ENCODE peak calls at places on chromosome 15, in ten cellular contexts. One of them, this sample, is unnamed.
A peak's percentile ranks its signal among the peaks of the same experiment; 100 is the strongest.

GRCh38 chr15:77964193-77964592 is 113.3 kb downstream of the TBC1D2B start:
- DNase-seq in A673: no peak
- DNase-seq in AG04450: no peak
- DNase-seq in H1: no peak
- DNase-seq in astrocyte: no peak
- DNase-seq in esophagus squamous epithelium: no peak
- DNase-seq in colonic mucosa: no peak
- DNase-seq in A549: no peak
- DNase-seq in GM23248: no peak
- DNase-seq in tibial nerve: no peak
- DNase-seq in this sample: no peak

GRCh38 chr15:100350434-100351226 is 8.9 kb upstream of the ADAMTS17 start:
- DNase-seq in colonic mucosa: peak; percentile 67
- DNase-seq in AG04450: no peak
- DNase-seq in H1: no peak
- DNase-seq in esophagus squamous epithelium: no peak
- DNase-seq in GM23248: peak; percentile 80
- DNase-seq in astrocyte: peak; percentile 26
- DNase-seq in tibial nerve: no peak
- DNase-seq in A549: peak; percentile 90
- DNase-seq in A673: peak; percentile 4
- DNase-seq in this sample: no peak

GRCh38 chr15:25508369-25509002 is 69.7 kb upstream of the UBE3A start:
- DNase-seq in AG04450: peak; percentile 7
- DNase-seq in H1: no peak
- DNase-seq in tibial nerve: no peak
- DNase-seq in colonic mucosa: no peak
- DNase-seq in A549: peak; percentile 29
- DNase-seq in GM23248: peak; percentile 72
- DNase-seq in esophagus squamous epithelium: no peak
- DNase-seq in astrocyte: peak; percentile 24
- DNase-seq in A673: peak; percentile 27
- DNase-seq in this sample: no peak

GRCh38 chr15:51130344-51130743 is 35.6 kb upstream of the TNFAIP8L3 start:
- DNase-seq in A549: no peak
- DNase-seq in tibial nerve: no peak
- DNase-seq in esophagus squamous epithelium: no peak
- DNase-seq in colonic mucosa: no peak
- DNase-seq in GM23248: no peak
- DNase-seq in AG04450: no peak
- DNase-seq in astrocyte: no peak
- DNase-seq in A673: no peak
- DNase-seq in H1: no peak
- DNase-seq in this sample: no peak

GRCh38 chr15:35690698-35691116 is 144.7 kb upstream of the DPH6 start:
- DNase-seq in H1: no peak
- DNase-seq in colonic mucosa: no peak
- DNase-seq in esophagus squamous epithelium: no peak
- DNase-seq in GM23248: peak; percentile 60
- DNase-seq in astrocyte: peak; percentile 94
- DNase-seq in A673: no peak
- DNase-seq in A549: no peak
- DNase-seq in AG04450: no peak
- DNase-seq in tibial nerve: no peak
- DNase-seq in this sample: no peak

GRCh38 chr15:64701482-64701881 is 73.9 kb downstream of the RBPMS2 start:
- DNase-seq in esophagus squamous epithelium: no peak
- DNase-seq in GM23248: no peak
- DNase-seq in tibial nerve: no peak
- DNase-seq in AG04450: no peak
- DNase-seq in astrocyte: no peak
- DNase-seq in H1: no peak
- DNase-seq in A549: no peak
- DNase-seq in A673: no peak
- DNase-seq in colonic mucosa: no peak
- DNase-seq in this sample: no peak

GRCh38 chr15:39191871-39192281 is 389.0 kb upstream of the THBS1 start:
- DNase-seq in AG04450: no peak
- DNase-seq in tibial nerve: no peak
- DNase-seq in A673: no peak
- DNase-seq in colonic mucosa: no peak
- DNase-seq in H1: no peak
- DNase-seq in A549: peak; percentile 16
- DNase-seq in astrocyte: peak; percentile 69
- DNase-seq in esophagus squamous epithelium: no peak
- DNase-seq in GM23248: peak; percentile 66
- DNase-seq in this sample: no peak

GRCh38 chr15:89307791-89308190 is 26.8 kb downstream of the POLG start:
- DNase-seq in esophagus squamous epithelium: no peak
- DNase-seq in H1: no peak
- DNase-seq in AG04450: peak; percentile 33
- DNase-seq in astrocyte: peak; percentile 58
- DNase-seq in GM23248: peak; percentile 77
- DNase-seq in colonic mucosa: no peak
- DNase-seq in tibial nerve: no peak
- DNase-seq in A549: no peak
- DNase-seq in A673: no peak
- DNase-seq in this sample: no peak

GRCh38 chr15:34327906-34328305 is 9.7 kb downstream of the SLC12A6 start:
- DNase-seq in tibial nerve: no peak
- DNase-seq in AG04450: no peak
- DNase-seq in H1: no peak
- DNase-seq in GM23248: no peak
- DNase-seq in esophagus squamous epithelium: no peak
- DNase-seq in A673: no peak
- DNase-seq in colonic mucosa: no peak
- DNase-seq in astrocyte: no peak
- DNase-seq in A549: no peak
- DNase-seq in this sample: no peak

GRCh38 chr15:76199106-76200082 is 111.9 kb downstream of the ETFA start:
- DNase-seq in H1: no peak
- DNase-seq in astrocyte: peak; percentile 83
- DNase-seq in A673: no peak
- DNase-seq in GM23248: peak; percentile 92
- DNase-seq in esophagus squamous epithelium: no peak
- DNase-seq in tibial nerve: no peak
- DNase-seq in A549: no peak
- DNase-seq in AG04450: peak; percentile 33
- DNase-seq in colonic mucosa: no peak
- DNase-seq in this sample: no peak

GRCh38 chr15:60001642-60002527 is 2.2 kb upstream of the FOXB1 start:
- DNase-seq in tibial nerve: no peak
- DNase-seq in AG04450: no peak
- DNase-seq in esophagus squamous epithelium: no peak
- DNase-seq in A673: no peak
- DNase-seq in astrocyte: no peak
- DNase-seq in H1: no peak
- DNase-seq in GM23248: no peak
- DNase-seq in A549: no peak
- DNase-seq in colonic mucosa: no peak
- DNase-seq in this sample: no peak

GRCh38 chr15:59999558-60000112 is 4.5 kb upstream of the FOXB1 start:
- DNase-seq in esophagus squamous epithelium: no peak
- DNase-seq in astrocyte: no peak
- DNase-seq in AG04450: no peak
- DNase-seq in H1: no peak
- DNase-seq in A549: no peak
- DNase-seq in GM23248: no peak
- DNase-seq in A673: no peak
- DNase-seq in colonic mucosa: no peak
- DNase-seq in tibial nerve: no peak
- DNase-seq in this sample: no peak

GRCh38 chr15:60002528-60003218 is 1.4 kb upstream of the FOXB1 start:
- DNase-seq in esophagus squamous epithelium: no peak
- DNase-seq in astrocyte: no peak
- DNase-seq in GM23248: no peak
- DNase-seq in tibial nerve: no peak
- DNase-seq in H1: no peak
- DNase-seq in A549: no peak
- DNase-seq in colonic mucosa: no peak
- DNase-seq in A673: no peak
- DNase-seq in AG04450: no peak
- DNase-seq in this sample: no peak

GRCh38 chr15:60000113-60000823 is 3.8 kb upstream of the FOXB1 start:
- DNase-seq in tibial nerve: no peak
- DNase-seq in H1: no peak
- DNase-seq in AG04450: no peak
- DNase-seq in A549: no peak
- DNase-seq in GM23248: no peak
- DNase-seq in colonic mucosa: no peak
- DNase-seq in A673: no peak
- DNase-seq in esophagus squamous epithelium: no peak
- DNase-seq in astrocyte: no peak
- DNase-seq in this sample: no peak

DNA sequence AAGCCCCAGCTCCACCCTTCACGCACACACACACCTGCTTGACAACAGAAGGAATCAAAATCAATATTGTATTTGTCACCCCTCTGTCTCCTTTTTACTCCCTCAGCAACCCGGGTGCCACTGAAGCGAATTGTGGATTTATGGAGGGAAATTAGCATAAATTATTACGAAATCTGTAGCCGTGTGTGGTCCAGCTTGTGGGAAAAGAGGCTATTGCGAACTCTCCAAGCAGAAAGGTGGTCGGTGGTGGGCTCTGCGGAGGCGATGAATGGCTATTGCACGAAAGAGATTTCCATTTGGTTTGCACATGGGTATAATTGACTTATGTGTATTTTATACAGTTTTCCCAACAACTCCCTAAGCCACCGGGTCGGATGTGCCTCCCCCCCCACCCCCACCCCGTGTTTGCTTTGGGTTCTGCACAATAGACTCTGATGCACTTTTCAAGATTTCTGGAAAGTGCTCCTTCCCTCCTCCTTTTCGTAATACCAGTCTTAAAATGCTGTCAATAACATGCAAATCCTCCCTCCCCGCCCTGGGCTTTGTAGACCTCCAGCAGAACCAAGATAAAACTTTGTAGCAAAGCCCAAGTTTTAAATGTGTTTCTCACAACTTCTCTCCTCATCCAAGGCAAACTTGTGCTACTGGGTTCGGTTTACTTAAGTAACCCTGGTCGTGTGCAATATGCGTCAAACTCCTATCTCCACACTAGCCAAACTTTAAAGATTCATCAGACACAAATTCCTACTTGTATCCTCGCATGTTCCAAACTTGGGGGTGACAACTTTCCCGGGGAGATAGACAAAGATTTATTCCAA is 3.1 kb upstream of the FOXB1 start:
- DNase-seq in A549: no peak
- DNase-seq in esophagus squamous epithelium: no peak
- DNase-seq in tibial nerve: no peak
- DNase-seq in AG04450: no peak
- DNase-seq in H1: no peak
- DNase-seq in A673: no peak
- DNase-seq in colonic mucosa: no peak
- DNase-seq in GM23248: no peak
- DNase-seq in astrocyte: no peak
- DNase-seq in this sample: no peak
- H3K27ac ChIP-seq in A549: no peak overlapping the region
- H3K27ac ChIP-seq in esophagus squamous epithelium: no peak overlapping the region
- H3K27ac ChIP-seq in tibial nerve: no peak overlapping the region
- H3K27ac ChIP-seq in AG04450: no peak overlapping the region
- H3K27ac ChIP-seq in H1: no peak overlapping the region
- H3K27ac ChIP-seq in A673: no peak overlapping the region
- H3K27ac ChIP-seq in colonic mucosa: no peak overlapping the region
- H3K27ac ChIP-seq in GM23248: no peak overlapping the region
- H3K27ac ChIP-seq in astrocyte: no peak overlapping the region
- H3K27ac ChIP-seq in this sample: no peak overlapping the region

GRCh38 chr15:60119101-60119500 is 115.0 kb downstream of the FOXB1 start:
- DNase-seq in A673: no peak
- DNase-seq in A549: no peak
- DNase-seq in astrocyte: no peak
- DNase-seq in tibial nerve: no peak
- DNase-seq in GM23248: no peak
- DNase-seq in colonic mucosa: no peak
- DNase-seq in H1: no peak
- DNase-seq in AG04450: no peak
- DNase-seq in esophagus squamous epithelium: no peak
- DNase-seq in this sample: no peak
- H3K4me3 ChIP-seq in A673: no peak overlapping the region
- H3K4me3 ChIP-seq in A549: no peak overlapping the region
- H3K4me3 ChIP-seq in astrocyte: no peak overlapping the region
- H3K4me3 ChIP-seq in tibial nerve: no peak overlapping the region
- H3K4me3 ChIP-seq in GM23248: no peak overlapping the region
- H3K4me3 ChIP-seq in colonic mucosa: no peak overlapping the region
- H3K4me3 ChIP-seq in H1: peak overlapping the region; percentile 17
- H3K4me3 ChIP-seq in AG04450: no peak overlapping the region
- H3K4me3 ChIP-seq in esophagus squamous epithelium: no peak overlapping the region
- H3K4me3 ChIP-seq in this sample: no peak overlapping the region

GRCh38 chr15:32834156-32834555 is 116.4 kb downstream of the GREM1 start:
- DNase-seq in A673: no peak
- DNase-seq in GM23248: no peak
- DNase-seq in H1: no peak
- DNase-seq in colonic mucosa: no peak
- DNase-seq in astrocyte: no peak
- DNase-seq in A549: no peak
- DNase-seq in esophagus squamous epithelium: no peak
- DNase-seq in AG04450: no peak
- DNase-seq in tibial nerve: no peak
- DNase-seq in this sample: no peak

GRCh38 chr15:32838338-32838737 is 120.5 kb downstream of the GREM1 start:
- DNase-seq in A673: no peak
- DNase-seq in tibial nerve: no peak
- DNase-seq in AG04450: no peak
- DNase-seq in A549: no peak
- DNase-seq in esophagus squamous epithelium: no peak
- DNase-seq in H1: no peak
- DNase-seq in GM23248: peak; percentile 42
- DNase-seq in colonic mucosa: no peak
- DNase-seq in astrocyte: no peak
- DNase-seq in this sample: no peak

GRCh38 chr15:32838820-32839219 is 121.0 kb downstream of the GREM1 start:
- DNase-seq in AG04450: peak; percentile 59
- DNase-seq in A673: no peak
- DNase-seq in GM23248: peak; percentile 97
- DNase-seq in astrocyte: peak; percentile 77
- DNase-seq in esophagus squamous epithelium: no peak
- DNase-seq in A549: peak; percentile 81
- DNase-seq in H1: no peak
- DNase-seq in tibial nerve: no peak
- DNase-seq in colonic mucosa: peak; percentile 47
- DNase-seq in this sample: no peak

GRCh38 chr15:32840481-32841245 is 122.9 kb downstream of the GREM1 start:
- DNase-seq in AG04450: no peak
- DNase-seq in A673: no peak
- DNase-seq in astrocyte: peak; percentile 79
- DNase-seq in H1: no peak
- DNase-seq in A549: no peak
- DNase-seq in tibial nerve: no peak
- DNase-seq in esophagus squamous epithelium: no peak
- DNase-seq in GM23248: peak; percentile 63
- DNase-seq in colonic mucosa: no peak
- DNase-seq in this sample: no peak

GRCh38 chr15:32837935-32838334 is 120.1 kb downstream of the GREM1 start:
- DNase-seq in astrocyte: no peak
- DNase-seq in colonic mucosa: no peak
- DNase-seq in esophagus squamous epithelium: no peak
- DNase-seq in tibial nerve: no peak
- DNase-seq in H1: no peak
- DNase-seq in A673: no peak
- DNase-seq in GM23248: peak; percentile 56
- DNase-seq in A549: no peak
- DNase-seq in AG04450: no peak
- DNase-seq in this sample: no peak
- H3K27ac ChIP-seq in astrocyte: peak overlapping the region; percentile 55
- H3K27ac ChIP-seq in colonic mucosa: no peak overlapping the region
- H3K27ac ChIP-seq in esophagus squamous epithelium: no peak overlapping the region
- H3K27ac ChIP-seq in tibial nerve: no peak overlapping the region
- H3K27ac ChIP-seq in H1: no peak overlapping the region
- H3K27ac ChIP-seq in A673: no peak overlapping the region
- H3K27ac ChIP-seq in GM23248: peak overlapping the region; percentile 97
- H3K27ac ChIP-seq in A549: peak overlapping the region; percentile 73
- H3K27ac ChIP-seq in AG04450: no peak overlapping the region
- H3K27ac ChIP-seq in this sample: no peak overlapping the region

GRCh38 chr15:52732551-52732950 is 53.4 kb upstream of the ATOSA start:
- DNase-seq in A673: no peak
- DNase-seq in A549: no peak
- DNase-seq in astrocyte: no peak
- DNase-seq in esophagus squamous epithelium: no peak
- DNase-seq in H1: no peak
- DNase-seq in GM23248: no peak
- DNase-seq in colonic mucosa: no peak
- DNase-seq in AG04450: no peak
- DNase-seq in tibial nerve: no peak
- DNase-seq in this sample: no peak
- H3K4me3 ChIP-seq in A673: no peak overlapping the region
- H3K4me3 ChIP-seq in A549: no peak overlapping the region
- H3K4me3 ChIP-seq in astrocyte: no peak overlapping the region
- H3K4me3 ChIP-seq in esophagus squamous epithelium: no peak overlapping the region
- H3K4me3 ChIP-seq in H1: no peak overlapping the region
- H3K4me3 ChIP-seq in GM23248: no peak overlapping the region
- H3K4me3 ChIP-seq in colonic mucosa: no peak overlapping the region
- H3K4me3 ChIP-seq in AG04450: no peak overlapping the region
- H3K4me3 ChIP-seq in tibial nerve: no peak overlapping the region
- H3K4me3 ChIP-seq in this sample: no peak overlapping the region